ENCODE peak calls at places on chromosomes 16 and 17, in six cellular contexts. One of them, this sample, is unnamed.

GRCh38 chr17:49452173-49452572 is 37.5 kb upstream of the PHB1 start:
- DNase-seq in HepG2: no peak
- DNase-seq in A549: no peak
- DNase-seq in HEK293T: no peak
- DNase-seq in K562: peak
- DNase-seq in GM12878: no peak
- DNase-seq in this sample: no peak

GRCh38 chr17:33896309-33896708 is 358.8 kb upstream of the CCL2 start:
- DNase-seq in HEK293T: no peak
- DNase-seq in GM12878: no peak
- DNase-seq in K562: no peak
- DNase-seq in A549: no peak
- DNase-seq in HepG2: no peak
- DNase-seq in this sample: no peak

GRCh38 chr17:15409721-15410247 is 57.6 kb downstream of the CDRT4 start:
- DNase-seq in HEK293T: no peak
- DNase-seq in GM12878: no peak
- DNase-seq in A549: no peak
- DNase-seq in K562: no peak
- DNase-seq in HepG2: no peak
- DNase-seq in this sample: peak

GRCh38 chr17:71184716-71185115 is 936.1 kb upstream of the SOX9 start:
- DNase-seq in HepG2: no peak
- DNase-seq in HEK293T: no peak
- DNase-seq in GM12878: no peak
- DNase-seq in A549: no peak
- DNase-seq in K562: no peak
- DNase-seq in this sample: no peak

GRCh38 chr17:49989518-49989880 is 5.5 kb downstream of the DLX3 start:
- DNase-seq in HEK293T: no peak
- DNase-seq in A549: no peak
- DNase-seq in HepG2: no peak
- DNase-seq in GM12878: no peak
- DNase-seq in K562: no peak
- DNase-seq in this sample: no peak

GRCh38 chr17:78697122-78697845 is 84.8 kb downstream of the CYTH1 start:
- DNase-seq in HEK293T: no peak
- DNase-seq in A549: no peak
- DNase-seq in HepG2: no peak
- DNase-seq in GM12878: no peak
- DNase-seq in K562: no peak
- DNase-seq in this sample: peak

GRCh38 chr17:37079735-37080134 is 131.0 kb downstream of the AATF start:
- DNase-seq in K562: no peak
- DNase-seq in HepG2: no peak
- DNase-seq in GM12878: no peak
- DNase-seq in A549: no peak
- DNase-seq in HEK293T: no peak
- DNase-seq in this sample: peak

GRCh38 chr16:29765167-29766032 is 12.7 kb upstream of the ZG16 start:
- DNase-seq in HEK293T: no peak
- DNase-seq in HepG2: peak
- DNase-seq in K562: no peak
- DNase-seq in GM12878: no peak
- DNase-seq in A549: no peak
- DNase-seq in this sample: no peak

GRCh38 chr17:19812407-19812806 is 55.3 kb downstream of the ULK2 start:
- DNase-seq in GM12878: no peak
- DNase-seq in HepG2: no peak
- DNase-seq in HEK293T: peak
- DNase-seq in K562: no peak
- DNase-seq in A549: no peak
- DNase-seq in this sample: peak

GRCh38 chr17:47807421-47807820 is 14.2 kb downstream of the OSBPL7 start:
- DNase-seq in K562: no peak
- DNase-seq in HepG2: no peak
- DNase-seq in A549: no peak
- DNase-seq in HEK293T: no peak
- DNase-seq in GM12878: no peak
- DNase-seq in this sample: no peak

GRCh38 chr17:68087851-68088250 is 52.3 kb downstream of the KPNA2 start:
- DNase-seq in GM12878: no peak
- DNase-seq in HEK293T: no peak
- DNase-seq in HepG2: no peak
- DNase-seq in A549: no peak
- DNase-seq in K562: no peak
- DNase-seq in this sample: no peak

GRCh38 chr16:19213885-19214284 is 45.8 kb downstream of the SYT17 start:
- DNase-seq in GM12878: no peak
- DNase-seq in HepG2: peak
- DNase-seq in K562: no peak
- DNase-seq in HEK293T: no peak
- DNase-seq in A549: no peak
- DNase-seq in this sample: no peak

GRCh38 chr17:32836527-32836926 is 40.4 kb downstream of the MYO1D start:
- DNase-seq in GM12878: no peak
- DNase-seq in A549: no peak
- DNase-seq in HEK293T: no peak
- DNase-seq in K562: no peak
- DNase-seq in HepG2: no peak
- DNase-seq in this sample: no peak

GRCh38 chr16:2482181-2483107 is 7.5 kb downstream of the TBC1D24 start:
- DNase-seq in A549: no peak
- DNase-seq in HEK293T: no peak
- DNase-seq in HepG2: no peak
- DNase-seq in GM12878: no peak
- DNase-seq in K562: no peak
- DNase-seq in this sample: peak

GRCh38 chr16:90046971-90047713 is 27.9 kb upstream of the DBNDD1 start:
- DNase-seq in K562: no peak
- DNase-seq in HepG2: peak
- DNase-seq in GM12878: no peak
- DNase-seq in A549: no peak
- DNase-seq in HEK293T: no peak
- DNase-seq in this sample: peak

GRCh38 chr16:80948886-80949502 is 57.7 kb downstream of the CMC2 start:
- DNase-seq in K562: peak
- DNase-seq in HepG2: peak
- DNase-seq in HEK293T: peak
- DNase-seq in A549: no peak
- DNase-seq in GM12878: no peak
- DNase-seq in this sample: peak

GRCh38 chr17:13510062-13510461 is 91.7 kb downstream of the HS3ST3A1 start:
- DNase-seq in A549: no peak
- DNase-seq in K562: peak
- DNase-seq in GM12878: no peak
- DNase-seq in HEK293T: no peak
- DNase-seq in HepG2: no peak
- DNase-seq in this sample: peak

DNA sequence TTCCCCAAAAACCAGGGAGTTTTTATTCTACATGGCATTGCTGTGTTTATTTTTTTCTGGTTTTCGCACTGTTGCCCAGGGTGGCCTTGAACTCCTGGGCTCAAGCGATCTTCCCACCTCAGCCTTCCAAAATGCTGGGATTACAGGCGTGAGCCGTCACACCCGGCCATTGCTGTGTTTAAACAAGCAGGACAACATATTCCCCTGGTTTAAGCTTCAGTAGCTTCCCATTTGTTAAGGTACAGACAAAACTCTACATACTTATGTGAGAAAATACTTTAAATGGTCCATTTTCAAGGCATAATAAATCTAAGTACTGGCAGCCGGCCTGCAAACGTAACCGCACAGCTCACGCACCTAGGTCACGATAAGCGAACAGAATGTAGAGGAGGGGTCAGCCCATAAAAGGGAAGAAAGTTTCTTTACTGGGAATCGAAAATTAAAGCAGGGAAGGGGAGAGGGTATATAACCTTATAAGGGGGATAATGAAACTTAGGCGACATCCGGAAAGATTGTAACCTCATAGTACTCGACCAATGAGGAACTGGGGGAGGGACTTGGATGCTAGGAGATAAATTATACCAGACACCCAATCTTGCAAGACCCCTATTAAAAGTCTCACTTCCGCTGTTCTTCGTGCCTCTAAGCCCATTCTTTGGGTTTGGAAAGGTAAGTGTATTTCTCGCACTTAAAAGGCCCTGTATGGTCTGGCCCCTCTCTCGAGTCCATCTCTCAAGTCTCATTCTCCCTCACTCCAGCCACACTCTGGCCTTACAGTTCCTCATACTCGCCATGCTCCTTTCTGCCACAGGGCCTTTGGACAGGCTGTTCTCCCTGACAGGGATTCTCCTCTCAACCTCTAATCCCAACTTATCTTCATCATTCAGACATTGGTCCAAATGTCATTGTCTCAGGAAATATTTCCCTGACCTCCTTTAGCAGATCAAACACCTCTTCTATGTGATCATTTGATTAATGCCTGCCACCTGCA is 59.2 kb downstream of the TEX14 start:
- DNase-seq in A549: no peak
- DNase-seq in GM12878: no peak
- DNase-seq in K562: no peak
- DNase-seq in HEK293T: no peak
- DNase-seq in HepG2: peak
- DNase-seq in this sample: no peak
- TF ChIP-seq BHLHE40 in A549: no peak
- TF ChIP-seq BHLHE40 in GM12878: no peak
- TF ChIP-seq BHLHE40 in K562: no peak
- TF ChIP-seq BHLHE40 in HEK293T: no peak
- TF ChIP-seq BHLHE40 in HepG2: no peak
- TF ChIP-seq BHLHE40 in this sample: no peak

DNA sequence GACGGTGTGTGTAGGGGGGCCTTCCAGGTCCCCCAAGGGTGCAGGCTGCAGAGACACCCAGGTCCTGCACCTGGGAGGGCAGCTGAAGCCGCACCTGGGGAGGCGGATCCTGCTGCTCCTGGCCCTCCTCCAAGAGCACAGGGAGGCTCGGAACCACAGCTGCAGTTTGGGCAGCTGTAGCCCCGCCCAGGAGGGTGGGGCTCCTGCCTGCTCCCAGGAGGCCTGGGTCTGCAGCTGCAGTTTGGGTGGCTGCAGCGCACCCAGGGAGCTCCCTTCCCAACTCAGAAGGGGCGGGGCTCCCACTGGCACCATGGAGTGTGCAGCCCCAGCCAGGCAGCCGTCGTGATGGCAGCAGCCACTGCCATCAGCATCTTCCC is 69.4 kb upstream of the NKD1 start:
- DNase-seq in HepG2: no peak
- DNase-seq in HEK293T: no peak
- DNase-seq in GM12878: no peak
- DNase-seq in K562: no peak
- DNase-seq in A549: no peak
- DNase-seq in this sample: no peak
- TF ChIP-seq BHLHE40 in HepG2: no peak
- TF ChIP-seq BHLHE40 in HEK293T: no peak
- TF ChIP-seq BHLHE40 in GM12878: no peak
- TF ChIP-seq BHLHE40 in K562: no peak
- TF ChIP-seq BHLHE40 in A549: no peak
- TF ChIP-seq BHLHE40 in this sample: no peak

GRCh38 chr16:11742041-11742535 is 569 bp downstream of the TXNDC11 start:
- DNase-seq in K562: peak
- DNase-seq in HEK293T: peak
- DNase-seq in HepG2: peak
- DNase-seq in GM12878: no peak
- DNase-seq in A549: peak
- DNase-seq in this sample: no peak

GRCh38 chr16:11744075-11744470 is 1.4 kb upstream of the TXNDC11 start:
- DNase-seq in A549: no peak
- DNase-seq in K562: no peak
- DNase-seq in GM12878: no peak
- DNase-seq in HepG2: no peak
- DNase-seq in HEK293T: no peak
- DNase-seq in this sample: no peak

GRCh38 chr16:11740567-11740966 is 2.1 kb downstream of the TXNDC11 start:
- DNase-seq in K562: no peak
- DNase-seq in HepG2: no peak
- DNase-seq in A549: no peak
- DNase-seq in GM12878: no peak
- DNase-seq in HEK293T: no peak
- DNase-seq in this sample: no peak

GRCh38 chr16:11742536-11743307 is at the start of gene TXNDC11:
- DNase-seq in K562: peak
- DNase-seq in GM12878: peak
- DNase-seq in HEK293T: peak
- DNase-seq in A549: peak
- DNase-seq in HepG2: peak
- DNase-seq in this sample: peak

DNA sequence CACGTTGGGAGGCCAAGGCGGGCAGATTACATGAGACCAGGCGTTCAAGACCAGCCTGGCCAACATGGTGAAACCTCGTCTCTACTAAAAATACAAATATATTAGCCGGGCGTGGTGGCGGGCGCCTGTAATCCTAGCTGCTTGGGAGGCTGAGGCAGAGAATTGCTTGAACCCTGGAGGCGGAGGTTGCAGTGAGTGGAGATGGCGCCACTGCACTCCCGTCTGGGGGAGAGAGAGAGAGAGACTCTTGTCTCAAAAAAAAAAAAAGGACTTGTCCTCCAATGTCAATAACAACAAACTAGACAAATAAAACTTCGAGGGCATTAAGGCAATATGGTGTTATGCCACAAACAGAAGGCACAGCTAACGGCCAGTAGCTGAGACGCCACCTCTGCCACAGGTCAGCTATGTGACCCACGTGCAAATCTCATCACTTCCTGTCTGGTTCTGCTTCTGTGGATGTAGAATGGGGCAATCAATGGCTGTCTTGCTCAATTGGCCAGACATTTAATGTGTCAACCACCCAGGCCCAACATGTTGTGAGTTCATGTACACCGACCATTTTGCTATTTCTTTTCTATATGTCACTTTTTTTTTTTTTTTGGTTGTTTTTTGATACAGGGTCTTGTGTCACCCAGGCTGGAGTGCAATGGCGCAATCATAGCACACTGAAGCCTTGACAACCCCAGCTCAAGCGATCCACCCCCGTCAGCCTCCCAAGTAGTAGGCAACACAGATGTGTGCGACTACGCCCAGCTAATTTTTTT is 834 bp upstream of the TXNDC11 start:
- DNase-seq in HEK293T: peak
- DNase-seq in K562: peak
- DNase-seq in GM12878: no peak
- DNase-seq in HepG2: peak
- DNase-seq in A549: peak
- DNase-seq in this sample: peak
- TF ChIP-seq BHLHE40 in HEK293T: no peak
- TF ChIP-seq BHLHE40 in K562: no peak
- TF ChIP-seq BHLHE40 in GM12878: peak
- TF ChIP-seq BHLHE40 in HepG2: peak
- TF ChIP-seq BHLHE40 in A549: peak
- TF ChIP-seq BHLHE40 in this sample: no peak

GRCh38 chr17:28878981-28879380 is 18.6 kb downstream of the FLOT2 start:
- DNase-seq in K562: peak
- DNase-seq in GM12878: no peak
- DNase-seq in HEK293T: peak
- DNase-seq in A549: peak
- DNase-seq in HepG2: peak
- DNase-seq in this sample: peak
- TF ChIP-seq BHLHE40 in K562: no peak
- TF ChIP-seq BHLHE40 in GM12878: no peak
- TF ChIP-seq BHLHE40 in HEK293T: no peak
- TF ChIP-seq BHLHE40 in A549: no peak
- TF ChIP-seq BHLHE40 in HepG2: no peak
- TF ChIP-seq BHLHE40 in this sample: no peak

GRCh38 chr17:80294653-80295052 is 34.0 kb downstream of the RNF213 start:
- DNase-seq in A549: no peak
- DNase-seq in GM12878: no peak
- DNase-seq in K562: no peak
- DNase-seq in HEK293T: no peak
- DNase-seq in HepG2: no peak
- DNase-seq in this sample: no peak
- TF ChIP-seq BHLHE40 in A549: no peak
- TF ChIP-seq BHLHE40 in GM12878: no peak
- TF ChIP-seq BHLHE40 in K562: no peak
- TF ChIP-seq BHLHE40 in HEK293T: no peak
- TF ChIP-seq BHLHE40 in HepG2: no peak
- TF ChIP-seq BHLHE40 in this sample: no peak